ENCODE peak calls at places on chromosomes 6 and 20, in eight cellular contexts. One of them, this sample, is unnamed.

GRCh38 chr20:44643596-44644383 is 7.7 kb downstream of the ADA start:
- DNase-seq in endothelial cell: peak; percentile 85
- DNase-seq in hepatic stellate cell: peak; percentile 66
- DNase-seq in LHCN-M2: peak; percentile 87
- DNase-seq in T-helper 2 cell: peak; percentile 71
- DNase-seq in NCI-H1417: no peak
- DNase-seq in fibroblast of the aortic adventitia: peak; percentile 54
- DNase-seq in HT1080: peak; percentile 94
- DNase-seq in this sample: peak; percentile 88

GRCh38 chr6:1227935-1228753 is 83.8 kb upstream of the FOXQ1 start:
- DNase-seq in LHCN-M2: no peak
- DNase-seq in hepatic stellate cell: no peak
- DNase-seq in endothelial cell: no peak
- DNase-seq in fibroblast of the aortic adventitia: no peak
- DNase-seq in T-helper 2 cell: no peak
- DNase-seq in NCI-H1417: no peak
- DNase-seq in HT1080: no peak
- DNase-seq in this sample: no peak

GRCh38 chr20:62303327-62304226 is 780 bp downstream of the ADRM1 start:
- DNase-seq in T-helper 2 cell: no peak
- DNase-seq in LHCN-M2: peak; percentile 9
- DNase-seq in endothelial cell: no peak
- DNase-seq in hepatic stellate cell: peak; percentile 47
- DNase-seq in NCI-H1417: no peak
- DNase-seq in HT1080: no peak
- DNase-seq in fibroblast of the aortic adventitia: peak; percentile 7
- DNase-seq in this sample: no peak

GRCh38 chr20:44962483-44962882 is 2.3 kb upstream of the TOMM34 start:
- DNase-seq in hepatic stellate cell: no peak
- DNase-seq in T-helper 2 cell: no peak
- DNase-seq in HT1080: no peak
- DNase-seq in LHCN-M2: no peak
- DNase-seq in fibroblast of the aortic adventitia: peak; percentile 4
- DNase-seq in endothelial cell: no peak
- DNase-seq in NCI-H1417: no peak
- DNase-seq in this sample: no peak

GRCh38 chr6:41659935-41660334 is 21.7 kb downstream of the MDFI start:
- DNase-seq in LHCN-M2: no peak
- DNase-seq in endothelial cell: no peak
- DNase-seq in T-helper 2 cell: no peak
- DNase-seq in NCI-H1417: no peak
- DNase-seq in fibroblast of the aortic adventitia: no peak
- DNase-seq in hepatic stellate cell: no peak
- DNase-seq in HT1080: no peak
- DNase-seq in this sample: no peak

GRCh38 chr6:124203106-124203811 is 399.6 kb downstream of the NKAIN2 start:
- DNase-seq in T-helper 2 cell: no peak
- DNase-seq in hepatic stellate cell: no peak
- DNase-seq in endothelial cell: no peak
- DNase-seq in fibroblast of the aortic adventitia: no peak
- DNase-seq in NCI-H1417: no peak
- DNase-seq in HT1080: peak; percentile 66
- DNase-seq in LHCN-M2: peak; percentile 82
- DNase-seq in this sample: no peak

GRCh38 chr6:7633361-7633760 is 43.4 kb downstream of the SNRNP48 start:
- DNase-seq in T-helper 2 cell: no peak
- DNase-seq in HT1080: no peak
- DNase-seq in hepatic stellate cell: no peak
- DNase-seq in NCI-H1417: no peak
- DNase-seq in LHCN-M2: no peak
- DNase-seq in endothelial cell: no peak
- DNase-seq in fibroblast of the aortic adventitia: peak; percentile 86
- DNase-seq in this sample: no peak

GRCh38 chr6:39377530-39377929 is 55.0 kb upstream of the KCNK16 start:
- DNase-seq in fibroblast of the aortic adventitia: peak; percentile 60
- DNase-seq in HT1080: peak; percentile 66
- DNase-seq in LHCN-M2: peak; percentile 32
- DNase-seq in NCI-H1417: peak; percentile 25
- DNase-seq in T-helper 2 cell: no peak
- DNase-seq in hepatic stellate cell: peak; percentile 71
- DNase-seq in endothelial cell: peak; percentile 66
- DNase-seq in this sample: peak; percentile 71

GRCh38 chr6:156848123-156848522 is 70.9 kb downstream of the ARID1B start:
- DNase-seq in hepatic stellate cell: no peak
- DNase-seq in fibroblast of the aortic adventitia: peak; percentile 25
- DNase-seq in NCI-H1417: no peak
- DNase-seq in endothelial cell: no peak
- DNase-seq in LHCN-M2: peak; percentile 12
- DNase-seq in HT1080: no peak
- DNase-seq in T-helper 2 cell: no peak
- DNase-seq in this sample: no peak

GRCh38 chr6:69914015-69914485 is 47.7 kb downstream of the COL19A1 start:
- DNase-seq in HT1080: no peak
- DNase-seq in T-helper 2 cell: no peak
- DNase-seq in fibroblast of the aortic adventitia: no peak
- DNase-seq in hepatic stellate cell: no peak
- DNase-seq in endothelial cell: no peak
- DNase-seq in LHCN-M2: peak; percentile 94
- DNase-seq in NCI-H1417: no peak
- DNase-seq in this sample: no peak

GRCh38 chr6:42451146-42451594 is 556 bp downstream of the TRERF1 start:
- DNase-seq in hepatic stellate cell: no peak
- DNase-seq in LHCN-M2: no peak
- DNase-seq in NCI-H1417: no peak
- DNase-seq in endothelial cell: no peak
- DNase-seq in T-helper 2 cell: no peak
- DNase-seq in fibroblast of the aortic adventitia: peak; percentile 55
- DNase-seq in HT1080: no peak
- DNase-seq in this sample: no peak

GRCh38 chr6:25907475-25908014 is 22.9 kb downstream of the SLC17A2 start:
- DNase-seq in HT1080: no peak
- DNase-seq in NCI-H1417: no peak
- DNase-seq in endothelial cell: no peak
- DNase-seq in fibroblast of the aortic adventitia: no peak
- DNase-seq in LHCN-M2: no peak
- DNase-seq in T-helper 2 cell: no peak
- DNase-seq in hepatic stellate cell: no peak
- DNase-seq in this sample: no peak

GRCh38 chr6:143734641-143735063 is 56.9 kb downstream of the PHACTR2 start:
- DNase-seq in hepatic stellate cell: no peak
- DNase-seq in HT1080: no peak
- DNase-seq in endothelial cell: no peak
- DNase-seq in fibroblast of the aortic adventitia: peak; percentile 16
- DNase-seq in LHCN-M2: no peak
- DNase-seq in NCI-H1417: no peak
- DNase-seq in T-helper 2 cell: no peak
- DNase-seq in this sample: no peak

GRCh38 chr6:48037946-48038345 is 73.1 kb downstream of the PTCHD4 start:
- DNase-seq in NCI-H1417: no peak
- DNase-seq in LHCN-M2: no peak
- DNase-seq in fibroblast of the aortic adventitia: no peak
- DNase-seq in hepatic stellate cell: no peak
- DNase-seq in T-helper 2 cell: no peak
- DNase-seq in HT1080: no peak
- DNase-seq in endothelial cell: no peak
- DNase-seq in this sample: no peak

GRCh38 chr6:2853766-2854393 is 12.2 kb upstream of the SERPINB1 start:
- DNase-seq in T-helper 2 cell: peak; percentile 66
- DNase-seq in hepatic stellate cell: no peak
- DNase-seq in HT1080: peak; percentile 88
- DNase-seq in LHCN-M2: peak; percentile 86
- DNase-seq in fibroblast of the aortic adventitia: peak; percentile 73
- DNase-seq in NCI-H1417: peak; percentile 41
- DNase-seq in endothelial cell: no peak
- DNase-seq in this sample: peak; percentile 91

This sample was measured in Daoy.